ENCODE peak calls at places on chromosomes 4 and X, in ten cellular contexts. F, X, G, W, T, Q, S, U, O and Z are unnamed samples. For H3K4me1 and H3K27me3, the result is how much of the 10 kb centered on the place peaks cover.

GRCh38 chrX:73577368-73577767 is 14.4 kb downstream of the CHIC1 start:
- DNase-seq in F (peak), X (no peak), G (peak), W (no peak), T (no peak), Q (peak), S (no peak), U (no peak), O (no peak), Z (no peak)

GRCh38 chr4:82136161-82136801 is 237.5 kb downstream of the HNRNPD start:
- DNase-seq in F (no peak), X (no peak), G (no peak), W (no peak), T (no peak), Q (no peak), S (no peak), U (peak), O (no peak), Z (no peak)

GRCh38 chr4:122602277-122603142 is 18.4 kb downstream of the IL21 start:
- DNase-seq in F (peak), X (peak), G (peak), W (peak), T (no peak), Q (no peak), S (no peak), U (no peak), O (no peak), Z (no peak)

GRCh38 chr4:11051181-11051580 is 366.6 kb upstream of the CLNK start:
- DNase-seq in F (no peak), X (no peak), G (no peak), W (no peak), T (no peak), Q (no peak), S (no peak), U (no peak), O (no peak), Z (no peak)

GRCh38 chr4:57777871-57778270 is 667.7 kb upstream of the IGFBP7 start:
- DNase-seq in F (no peak), X (no peak), G (no peak), W (no peak), T (no peak), Q (no peak), S (no peak), U (no peak), O (no peak), Z (no peak)

GRCh38 chr4:173138636-173139035 is 30.0 kb upstream of the GALNT7 start:
- DNase-seq in F (no peak), X (no peak), G (no peak), W (no peak), T (no peak), Q (no peak), S (no peak), U (no peak), O (no peak), Z (no peak)

GRCh38 chr4:3834921-3835521 is 68.8 kb downstream of the ADRA2C start:
- DNase-seq in F (no peak), X (no peak), G (no peak), W (peak), T (no peak), Q (no peak), S (no peak), U (no peak), O (no peak), Z (no peak)

GRCh38 chr4:68951078-68951805 is at the start of gene UGT2A3:
- DNase-seq in F (no peak), X (peak), G (no peak), W (peak), T (no peak), Q (no peak), S (no peak), U (no peak), O (no peak), Z (no peak)

GRCh38 chrX:45781901-45782553 is 581.4 kb upstream of the DIPK2B start:
- DNase-seq in F (peak), X (peak), G (peak), W (no peak), T (no peak), Q (peak), S (no peak), U (no peak), O (no peak), Z (no peak)

GRCh38 chr4:80566203-80566872 is 230.8 kb downstream of the CFAP299 start:
- DNase-seq in F (no peak), X (no peak), G (no peak), W (no peak), T (no peak), Q (no peak), S (no peak), U (no peak), O (no peak), Z (no peak)

GRCh38 chr4:130559268-130559667 is 1463.3 kb downstream of the C4orf33 start:
- DNase-seq in F (no peak), X (no peak), G (no peak), W (no peak), T (no peak), Q (no peak), S (no peak), U (no peak), O (no peak), Z (no peak)

GRCh38 chrX:113962338-113962737 is 621.5 kb upstream of the HTR2C start:
- DNase-seq in F (no peak), X (no peak), G (no peak), W (no peak), T (no peak), Q (no peak), S (no peak), U (no peak), O (no peak), Z (no peak)

GRCh38 chrX:36803151-36803550 is 205.0 kb upstream of the FAM47C start:
- DNase-seq in F (no peak), X (no peak), G (no peak), W (no peak), T (no peak), Q (no peak), S (no peak), U (no peak), O (no peak), Z (no peak)

GRCh38 chr4:20984011-20984836 is 284.0 kb downstream of the PACRGL start:
- DNase-seq in F (peak), X (peak), G (no peak), W (peak), T (no peak), Q (no peak), S (no peak), U (no peak), O (no peak), Z (no peak)

GRCh38 chr4:20662851-20663250 is 37.4 kb upstream of the PACRGL start:
- DNase-seq in F (no peak), X (no peak), G (peak), W (no peak), T (no peak), Q (no peak), S (no peak), U (no peak), O (no peak), Z (no peak)

GRCh38 chrX:110454336-110454735 is 95.7 kb downstream of the RTL9 start:
- DNase-seq in F (no peak), X (no peak), G (no peak), W (no peak), T (no peak), Q (no peak), S (no peak), U (no peak), O (no peak), Z (no peak)

GRCh38 chr4:189081831-189082230 is 858.8 kb upstream of the FRG1 start:
- DNase-seq in F (no peak), X (no peak), G (no peak), W (no peak), T (no peak), Q (no peak), S (no peak), U (no peak), O (no peak), Z (no peak)

DNA sequence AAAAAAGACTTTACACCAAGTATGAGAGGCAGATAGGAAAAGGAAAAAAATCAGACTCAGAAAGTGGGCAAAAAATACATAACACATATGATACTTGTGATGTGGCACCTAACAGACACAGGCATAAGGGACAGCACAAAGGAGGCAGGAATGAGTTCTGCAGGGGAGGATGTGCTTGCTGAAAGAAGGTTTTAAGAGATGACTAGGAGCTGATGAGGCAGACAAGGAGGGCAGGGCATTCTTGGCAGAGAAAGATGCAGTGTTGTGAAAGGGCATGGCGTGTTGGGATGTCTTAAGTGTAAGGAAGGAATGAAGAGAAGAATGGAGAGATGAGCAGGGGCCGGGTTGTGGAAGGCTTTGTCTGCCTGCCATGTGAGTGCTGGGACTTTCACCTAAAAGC is 49.7 kb upstream of the TMEM154 start:
- DNase-seq in F (no peak), X (no peak), G (peak), W (no peak), T (no peak), Q (no peak), S (no peak), U (no peak), O (no peak), Z (no peak)
- H3K4me1 ChIP-seq in F (under half), X (under half), G (under half), W (under half), T (under half), Q (under half), S (under half), U (under half), O (under half), Z (under half)

DNA sequence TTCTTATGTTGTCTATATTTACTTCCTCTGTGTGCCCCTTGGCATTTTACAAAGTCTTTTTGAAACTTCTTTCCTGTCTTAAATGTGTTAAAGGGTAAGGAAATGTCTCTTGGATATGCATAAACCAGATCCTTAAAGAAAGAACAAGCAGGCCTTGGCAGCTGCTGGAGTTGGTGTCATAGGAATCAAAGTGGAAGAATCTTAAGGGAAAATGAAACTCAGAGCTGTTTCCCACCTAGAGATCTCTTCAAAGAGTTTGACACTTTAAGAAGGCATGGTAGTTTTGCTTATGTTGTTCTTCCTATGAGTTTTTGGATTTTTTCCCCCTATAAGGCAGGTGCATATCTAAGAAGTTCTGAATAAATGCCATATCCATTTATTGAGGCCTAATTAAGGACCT is 37.0 kb upstream of the CWH43 start:
- DNase-seq in F (no peak), X (no peak), G (no peak), W (no peak), T (no peak), Q (no peak), S (no peak), U (no peak), O (no peak), Z (no peak)
- H3K4me3 ChIP-seq in F (no peak), X (no peak), G (no peak), W (no peak), T (no peak), Q (no peak), S (no peak), U (no peak), O (no peak), Z (no peak)

GRCh38 chr4:16051132-16051531 is 32.7 kb downstream of the PROM1 start:
- DNase-seq in F (no peak), X (no peak), G (no peak), W (no peak), T (no peak), Q (no peak), S (no peak), U (no peak), O (no peak), Z (no peak)

GRCh38 chr4:16050669-16051068 is 33.2 kb downstream of the PROM1 start:
- DNase-seq in F (no peak), X (no peak), G (no peak), W (no peak), T (no peak), Q (no peak), S (no peak), U (no peak), O (no peak), Z (no peak)

GRCh38 chr4:16043820-16044554 is 39.8 kb downstream of the PROM1 start:
- DNase-seq in F (no peak), X (peak), G (no peak), W (no peak), T (no peak), Q (no peak), S (no peak), U (no peak), O (no peak), Z (no peak)

GRCh38 chr4:16048639-16049448 is 35.0 kb downstream of the PROM1 start:
- DNase-seq in F (peak), X (no peak), G (peak), W (no peak), T (no peak), Q (no peak), S (no peak), U (no peak), O (no peak), Z (no peak)

DNA sequence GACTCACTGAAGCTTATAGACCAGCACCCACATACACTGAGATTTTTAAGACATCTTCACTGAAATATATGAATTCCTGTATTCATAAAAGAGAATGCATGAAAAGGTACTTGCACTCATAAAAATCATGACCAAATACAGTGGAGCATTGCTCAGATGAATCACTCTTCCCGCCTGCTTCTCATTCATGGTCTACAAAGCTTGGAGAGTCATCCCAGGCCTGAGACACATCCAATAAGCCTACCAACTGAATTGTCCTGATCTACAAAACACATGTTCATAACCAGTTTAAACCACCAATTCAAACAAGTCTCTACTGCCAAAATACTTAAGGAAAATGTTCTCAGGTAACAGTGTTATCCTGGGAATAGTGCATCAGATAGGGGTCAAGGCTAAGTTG is 38.1 kb downstream of the PROM1 start:
- DNase-seq in F (no peak), X (no peak), G (no peak), W (no peak), T (no peak), Q (no peak), S (no peak), U (no peak), O (no peak), Z (no peak)
- H3K27me3 ChIP-seq in F (under half), X (under half), G (under half), W (under half), T (under half), Q (under half), S (under half), U (under half), O (under half), Z (under half)

GRCh38 chrX:15150578-15150977 is 119.3 kb downstream of the ASB9 start:
- DNase-seq in F (no peak), X (no peak), G (no peak), W (no peak), T (no peak), Q (no peak), S (no peak), U (no peak), O (no peak), Z (no peak)

GRCh38 chrX:15146515-15146914 is 123.4 kb downstream of the ASB9 start:
- DNase-seq in F (peak), X (peak), G (no peak), W (peak), T (no peak), Q (peak), S (no peak), U (no peak), O (no peak), Z (no peak)

DNA sequence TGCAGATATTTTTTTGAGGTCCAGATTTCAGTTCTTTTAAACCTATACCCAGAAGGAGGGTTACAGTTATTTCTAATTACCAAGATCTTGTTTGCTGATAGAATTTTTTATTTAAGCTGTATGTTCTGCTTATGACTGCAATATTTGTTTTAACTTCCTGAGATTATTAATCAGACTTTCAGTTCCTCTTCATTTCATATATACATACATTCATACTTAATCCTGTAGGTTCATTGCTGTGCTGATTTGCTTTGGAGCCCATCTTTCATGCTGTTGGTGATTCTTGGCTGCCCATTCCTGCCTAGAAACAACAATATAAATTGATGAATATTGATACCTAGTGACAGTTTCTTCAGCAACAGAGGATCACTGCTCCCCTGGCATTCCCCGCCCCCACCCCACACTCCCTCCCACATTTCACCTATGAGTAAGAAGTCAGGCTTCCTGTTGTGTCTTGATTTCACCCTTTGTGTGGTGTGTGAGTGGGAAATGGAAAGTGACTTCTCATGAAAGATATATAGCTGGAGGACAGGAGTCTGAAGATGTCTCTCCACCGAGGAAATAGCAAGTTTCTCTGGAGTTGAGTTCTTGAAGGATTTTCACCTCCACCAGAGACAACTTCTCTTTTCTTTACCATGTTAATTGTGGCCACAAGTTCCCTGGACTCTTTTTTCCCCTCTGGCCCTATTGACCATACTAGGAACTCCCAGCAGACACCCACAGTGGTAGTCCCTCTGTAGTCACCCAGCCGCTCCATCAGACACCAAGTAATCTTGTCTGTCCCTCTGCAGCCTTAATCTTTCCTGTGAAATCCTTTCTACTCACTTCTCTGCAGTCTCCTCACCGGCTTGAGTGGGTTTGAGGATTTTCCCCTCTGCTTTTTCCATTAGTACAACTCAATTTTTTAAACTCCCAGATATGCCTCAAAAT is 118.4 kb downstream of the ASB9 start:
- DNase-seq in F (no peak), X (no peak), G (no peak), W (no peak), T (no peak), Q (no peak), S (no peak), U (no peak), O (no peak), Z (no peak)
- H3K4me1 ChIP-seq in F (under half), X (under half), G (under half), W (under half), T (under half), Q (under half), S (under half), U (under half), O (under half), Z (under half)

GRCh38 chrX:9535101-9535500 is 70.2 kb downstream of the TBL1X start:
- DNase-seq in F (no peak), X (no peak), G (no peak), W (no peak), T (no peak), Q (no peak), S (no peak), U (no peak), O (no peak), Z (no peak)

GRCh38 chrX:9539611-9540387 is 74.9 kb downstream of the TBL1X start:
- DNase-seq in F (no peak), X (no peak), G (no peak), W (no peak), T (no peak), Q (no peak), S (no peak), U (no peak), O (no peak), Z (no peak)

GRCh38 chrX:9538544-9539045 is 73.7 kb downstream of the TBL1X start:
- DNase-seq in F (no peak), X (peak), G (no peak), W (peak), T (no peak), Q (no peak), S (no peak), U (no peak), O (no peak), Z (no peak)

GRCh38 chrX:9534686-9535085 is 69.8 kb downstream of the TBL1X start:
- DNase-seq in F (peak), X (no peak), G (peak), W (no peak), T (no peak), Q (no peak), S (no peak), U (no peak), O (no peak), Z (no peak)

DNA sequence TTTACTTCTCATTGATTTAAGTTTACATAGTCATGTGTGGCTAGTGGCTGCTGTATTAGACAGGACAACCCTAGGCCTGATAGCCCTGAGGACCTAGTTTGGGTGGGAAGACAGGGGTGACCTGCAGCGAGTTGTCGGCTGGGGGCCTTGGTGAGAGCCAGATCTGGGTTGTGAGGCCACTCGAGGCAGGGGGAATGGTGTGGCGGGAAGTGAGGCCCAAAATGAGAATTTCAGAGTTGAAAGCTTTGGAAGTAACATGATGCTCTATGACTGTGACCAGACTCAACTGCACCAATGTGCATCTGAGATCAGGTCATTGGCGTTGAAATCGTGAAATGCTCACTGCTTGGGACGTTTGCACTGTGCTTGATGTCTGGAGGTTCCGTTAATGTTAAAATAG is 72.9 kb downstream of the TBL1X start:
- DNase-seq in F (no peak), X (no peak), G (no peak), W (no peak), T (no peak), Q (no peak), S (no peak), U (no peak), O (no peak), Z (no peak)
- H3K4me3 ChIP-seq in F (no peak), X (no peak), G (no peak), W (no peak), T (no peak), Q (no peak), S (no peak), U (no peak), O (no peak), Z (no peak)